ENCODE peak calls at places on chromosomes 5 and 9, in ten cellular contexts. One of them, this sample, is unnamed.

GRCh38 chr5:140038373-140038957 is 4.6 kb downstream of the NRG2 start:
- DNase-seq in colonic mucosa: no peak
- DNase-seq in A549: no peak
- DNase-seq in RWPE1: peak
- DNase-seq in left ventricle myocardium inferior: no peak
- DNase-seq in heart left ventricle: no peak
- DNase-seq in GM20000: peak
- DNase-seq in A673: no peak
- DNase-seq in AG10803: peak
- DNase-seq in HFFc6: peak
- DNase-seq in this sample: peak

GRCh38 chr5:89613222-89613956 is 730.4 kb upstream of the MEF2C start:
- DNase-seq in colonic mucosa: no peak
- DNase-seq in HFFc6: no peak
- DNase-seq in AG10803: no peak
- DNase-seq in RWPE1: no peak
- DNase-seq in left ventricle myocardium inferior: no peak
- DNase-seq in GM20000: peak
- DNase-seq in heart left ventricle: no peak
- DNase-seq in A549: no peak
- DNase-seq in A673: no peak
- DNase-seq in this sample: no peak

GRCh38 chr9:107174441-107174840 is 108.6 kb upstream of the RAD23B start:
- DNase-seq in heart left ventricle: no peak
- DNase-seq in A549: no peak
- DNase-seq in left ventricle myocardium inferior: no peak
- DNase-seq in HFFc6: no peak
- DNase-seq in A673: no peak
- DNase-seq in GM20000: no peak
- DNase-seq in RWPE1: no peak
- DNase-seq in AG10803: peak
- DNase-seq in colonic mucosa: no peak
- DNase-seq in this sample: peak

GRCh38 chr5:33319151-33319550 is 121.6 kb upstream of the TARS1 start:
- DNase-seq in GM20000: no peak
- DNase-seq in colonic mucosa: no peak
- DNase-seq in RWPE1: no peak
- DNase-seq in A673: no peak
- DNase-seq in heart left ventricle: no peak
- DNase-seq in HFFc6: no peak
- DNase-seq in left ventricle myocardium inferior: no peak
- DNase-seq in AG10803: peak
- DNase-seq in A549: no peak
- DNase-seq in this sample: no peak

GRCh38 chr9:104872959-104873850 is 54.8 kb downstream of the ABCA1 start:
- DNase-seq in HFFc6: peak
- DNase-seq in heart left ventricle: peak
- DNase-seq in A549: peak
- DNase-seq in GM20000: no peak
- DNase-seq in colonic mucosa: peak
- DNase-seq in left ventricle myocardium inferior: peak
- DNase-seq in A673: no peak
- DNase-seq in AG10803: peak
- DNase-seq in RWPE1: peak
- DNase-seq in this sample: peak

GRCh38 chr9:7186175-7186574 is 428.4 kb downstream of the KDM4C start:
- DNase-seq in A673: peak
- DNase-seq in A549: no peak
- DNase-seq in heart left ventricle: no peak
- DNase-seq in GM20000: no peak
- DNase-seq in AG10803: no peak
- DNase-seq in left ventricle myocardium inferior: no peak
- DNase-seq in RWPE1: no peak
- DNase-seq in colonic mucosa: peak
- DNase-seq in HFFc6: peak
- DNase-seq in this sample: peak

GRCh38 chr5:57406591-57406990 is 76.0 kb downstream of the ACTBL2 start:
- DNase-seq in A549: no peak
- DNase-seq in HFFc6: no peak
- DNase-seq in left ventricle myocardium inferior: no peak
- DNase-seq in colonic mucosa: no peak
- DNase-seq in GM20000: no peak
- DNase-seq in A673: no peak
- DNase-seq in RWPE1: no peak
- DNase-seq in heart left ventricle: no peak
- DNase-seq in AG10803: no peak
- DNase-seq in this sample: no peak

GRCh38 chr9:118609355-118610044 is 759.7 kb downstream of the BRINP1 start:
- DNase-seq in A673: no peak
- DNase-seq in colonic mucosa: no peak
- DNase-seq in A549: peak
- DNase-seq in GM20000: no peak
- DNase-seq in left ventricle myocardium inferior: no peak
- DNase-seq in heart left ventricle: no peak
- DNase-seq in HFFc6: peak
- DNase-seq in RWPE1: peak
- DNase-seq in AG10803: peak
- DNase-seq in this sample: no peak

GRCh38 chr9:5721279-5722087 is 92.6 kb downstream of the RIC1 start:
- DNase-seq in colonic mucosa: no peak
- DNase-seq in RWPE1: no peak
- DNase-seq in HFFc6: no peak
- DNase-seq in GM20000: no peak
- DNase-seq in heart left ventricle: no peak
- DNase-seq in left ventricle myocardium inferior: no peak
- DNase-seq in A673: no peak
- DNase-seq in A549: peak
- DNase-seq in AG10803: no peak
- DNase-seq in this sample: no peak

GRCh38 chr9:137455361-137455991 is 3.7 kb downstream of the NSMF start:
- DNase-seq in GM20000: no peak
- DNase-seq in colonic mucosa: no peak
- DNase-seq in HFFc6: no peak
- DNase-seq in left ventricle myocardium inferior: no peak
- DNase-seq in A549: no peak
- DNase-seq in heart left ventricle: no peak
- DNase-seq in A673: no peak
- DNase-seq in AG10803: no peak
- DNase-seq in RWPE1: no peak
- DNase-seq in this sample: no peak

GRCh38 chr5:94691947-94692346 is 73.5 kb downstream of the SLF1 start:
- DNase-seq in heart left ventricle: no peak
- DNase-seq in GM20000: no peak
- DNase-seq in HFFc6: no peak
- DNase-seq in AG10803: peak
- DNase-seq in A549: no peak
- DNase-seq in A673: peak
- DNase-seq in RWPE1: peak
- DNase-seq in colonic mucosa: no peak
- DNase-seq in left ventricle myocardium inferior: no peak
- DNase-seq in this sample: peak

GRCh38 chr5:67427745-67428298 is 231.2 kb upstream of the CD180 start:
- DNase-seq in left ventricle myocardium inferior: no peak
- DNase-seq in heart left ventricle: no peak
- DNase-seq in RWPE1: no peak
- DNase-seq in AG10803: no peak
- DNase-seq in A673: no peak
- DNase-seq in colonic mucosa: no peak
- DNase-seq in A549: no peak
- DNase-seq in HFFc6: no peak
- DNase-seq in GM20000: no peak
- DNase-seq in this sample: no peak

GRCh38 chr9:20112367-20112766 is 323.5 kb upstream of the SLC24A2 start:
- DNase-seq in HFFc6: no peak
- DNase-seq in colonic mucosa: no peak
- DNase-seq in AG10803: no peak
- DNase-seq in A549: no peak
- DNase-seq in A673: peak
- DNase-seq in GM20000: no peak
- DNase-seq in left ventricle myocardium inferior: no peak
- DNase-seq in RWPE1: no peak
- DNase-seq in heart left ventricle: no peak
- DNase-seq in this sample: no peak

GRCh38 chr9:16445141-16445920 is 425.1 kb downstream of the BNC2 start:
- DNase-seq in A673: no peak
- DNase-seq in GM20000: no peak
- DNase-seq in A549: peak
- DNase-seq in HFFc6: peak
- DNase-seq in colonic mucosa: no peak
- DNase-seq in heart left ventricle: no peak
- DNase-seq in RWPE1: peak
- DNase-seq in AG10803: peak
- DNase-seq in left ventricle myocardium inferior: no peak
- DNase-seq in this sample: peak

GRCh38 chr5:78647838-78648358 is 674 bp downstream of the LHFPL2 start:
- DNase-seq in left ventricle myocardium inferior: peak
- DNase-seq in colonic mucosa: peak
- DNase-seq in heart left ventricle: peak
- DNase-seq in A673: peak
- DNase-seq in GM20000: peak
- DNase-seq in A549: peak
- DNase-seq in AG10803: peak
- DNase-seq in HFFc6: peak
- DNase-seq in RWPE1: peak
- DNase-seq in this sample: peak

GRCh38 chr5:120546922-120547321 is 82.8 kb downstream of the PRR16 start:
- DNase-seq in HFFc6: no peak
- DNase-seq in left ventricle myocardium inferior: no peak
- DNase-seq in A549: no peak
- DNase-seq in GM20000: no peak
- DNase-seq in A673: no peak
- DNase-seq in AG10803: no peak
- DNase-seq in heart left ventricle: no peak
- DNase-seq in colonic mucosa: no peak
- DNase-seq in RWPE1: no peak
- DNase-seq in this sample: no peak

GRCh38 chr5:96875805-96876291 is 452 bp upstream of the ERAP2 start:
- DNase-seq in GM20000: no peak
- DNase-seq in heart left ventricle: no peak
- DNase-seq in colonic mucosa: peak
- DNase-seq in HFFc6: no peak
- DNase-seq in A549: peak
- DNase-seq in A673: no peak
- DNase-seq in left ventricle myocardium inferior: no peak
- DNase-seq in RWPE1: no peak
- DNase-seq in AG10803: no peak
- DNase-seq in this sample: no peak

GRCh38 chr5:72166070-72166979 is 59.0 kb downstream of the MAP1B start:
- DNase-seq in HFFc6: peak
- DNase-seq in left ventricle myocardium inferior: peak
- DNase-seq in AG10803: peak
- DNase-seq in heart left ventricle: peak
- DNase-seq in colonic mucosa: no peak
- DNase-seq in GM20000: no peak
- DNase-seq in A549: no peak
- DNase-seq in RWPE1: peak
- DNase-seq in A673: peak
- DNase-seq in this sample: peak
- TF ChIP-seq CTCF in HFFc6: no peak
- TF ChIP-seq CTCF in left ventricle myocardium inferior: no peak
- TF ChIP-seq CTCF in AG10803: no peak
- TF ChIP-seq CTCF in heart left ventricle: no peak
- TF ChIP-seq CTCF in colonic mucosa: no peak
- TF ChIP-seq CTCF in GM20000: no peak
- TF ChIP-seq CTCF in A549: no peak
- TF ChIP-seq CTCF in RWPE1: no peak
- TF ChIP-seq CTCF in A673: no peak
- TF ChIP-seq CTCF in this sample: no peak

GRCh38 chr5:64147849-64148441 is 17.7 kb upstream of the RNF180 start:
- DNase-seq in heart left ventricle: peak
- DNase-seq in HFFc6: peak
- DNase-seq in GM20000: peak
- DNase-seq in left ventricle myocardium inferior: peak
- DNase-seq in A673: peak
- DNase-seq in A549: peak
- DNase-seq in colonic mucosa: peak
- DNase-seq in AG10803: peak
- DNase-seq in RWPE1: peak
- DNase-seq in this sample: peak
- TF ChIP-seq CTCF in heart left ventricle: peak
- TF ChIP-seq CTCF in HFFc6: peak
- TF ChIP-seq CTCF in GM20000: peak
- TF ChIP-seq CTCF in left ventricle myocardium inferior: peak
- TF ChIP-seq CTCF in A673: peak
- TF ChIP-seq CTCF in A549: peak
- TF ChIP-seq CTCF in colonic mucosa: peak
- TF ChIP-seq CTCF in AG10803: peak
- TF ChIP-seq CTCF in RWPE1: peak
- TF ChIP-seq CTCF in this sample: peak

DNA sequence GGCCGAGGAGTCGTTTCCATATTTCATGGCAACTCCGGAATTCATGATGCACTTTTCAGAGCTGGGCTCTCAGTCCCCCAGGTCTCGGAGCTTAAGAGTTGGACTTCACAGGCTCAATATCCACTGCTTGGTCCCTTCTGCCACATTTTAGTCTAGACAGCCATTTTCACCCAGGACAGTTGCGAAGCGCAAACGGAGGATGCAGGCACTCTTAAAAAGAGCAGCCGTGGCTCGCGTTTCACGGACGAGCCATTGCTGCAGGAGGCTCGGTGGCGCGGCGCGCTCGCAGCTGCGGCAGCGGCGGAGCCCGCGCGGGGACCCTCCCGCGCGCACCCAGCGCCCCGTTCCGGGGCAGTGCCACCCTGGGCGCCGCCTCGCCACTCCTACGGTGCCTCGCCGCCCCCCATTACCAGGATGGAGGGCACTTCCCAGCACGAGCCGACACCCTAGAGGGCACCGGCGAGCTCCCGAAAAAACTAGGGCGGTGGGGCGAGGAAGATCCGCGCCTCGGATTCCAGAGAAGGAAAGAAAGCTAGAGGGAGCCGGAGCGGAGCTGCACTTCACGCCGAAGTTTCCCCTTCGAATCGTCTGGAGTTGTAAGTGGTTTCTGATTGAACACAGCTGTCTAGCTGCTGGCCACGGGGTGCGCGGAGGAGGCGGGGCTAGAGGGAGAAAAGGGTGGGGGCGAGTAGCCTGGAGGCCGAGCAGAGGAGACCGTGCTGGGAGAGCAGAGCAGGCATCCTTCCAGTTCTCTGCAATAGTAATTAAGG is 140.3 kb downstream of the TSSK1B start:
- DNase-seq in colonic mucosa: peak
- DNase-seq in HFFc6: peak
- DNase-seq in GM20000: peak
- DNase-seq in left ventricle myocardium inferior: peak
- DNase-seq in heart left ventricle: peak
- DNase-seq in A673: peak
- DNase-seq in AG10803: peak
- DNase-seq in RWPE1: peak
- DNase-seq in A549: peak
- DNase-seq in this sample: peak
- TF ChIP-seq CTCF in colonic mucosa: no peak
- TF ChIP-seq CTCF in HFFc6: peak
- TF ChIP-seq CTCF in GM20000: no peak
- TF ChIP-seq CTCF in left ventricle myocardium inferior: peak
- TF ChIP-seq CTCF in heart left ventricle: peak
- TF ChIP-seq CTCF in A673: peak
- TF ChIP-seq CTCF in AG10803: peak
- TF ChIP-seq CTCF in RWPE1: no peak
- TF ChIP-seq CTCF in A549: peak
- TF ChIP-seq CTCF in this sample: peak

GRCh38 chr5:113336975-113337374 is 97.8 kb downstream of the TSSK1B start:
- DNase-seq in AG10803: peak
- DNase-seq in A673: peak
- DNase-seq in heart left ventricle: peak
- DNase-seq in left ventricle myocardium inferior: no peak
- DNase-seq in colonic mucosa: no peak
- DNase-seq in RWPE1: peak
- DNase-seq in A549: peak
- DNase-seq in GM20000: peak
- DNase-seq in HFFc6: peak
- DNase-seq in this sample: peak
- TF ChIP-seq CTCF in AG10803: peak
- TF ChIP-seq CTCF in A673: peak
- TF ChIP-seq CTCF in heart left ventricle: peak
- TF ChIP-seq CTCF in left ventricle myocardium inferior: peak
- TF ChIP-seq CTCF in colonic mucosa: no peak
- TF ChIP-seq CTCF in RWPE1: peak
- TF ChIP-seq CTCF in A549: peak
- TF ChIP-seq CTCF in GM20000: no peak
- TF ChIP-seq CTCF in HFFc6: peak
- TF ChIP-seq CTCF in this sample: peak

This sample was measured in cardiac muscle cell.